ENCODE peak calls at places on chromosomes 11 and 22, in seven cellular contexts. F, T, A, N, E, S and Q are unnamed samples.

GRCh38 chr11:125950696-125951645 is 5.1 kb downstream of the VSIG10L2 start:
- DNase-seq in N (no peak), T (peak), S (no peak), F (no peak), E (no peak), A (no peak), Q (peak)

GRCh38 chr11:78010755-78011154 is 12.3 kb downstream of the KCTD14 start:
- DNase-seq in E (no peak), T (no peak), A (no peak), N (no peak), F (no peak), S (no peak), Q (no peak)

GRCh38 chr22:31561238-31561887 is 65.0 kb downstream of the SFI1 start:
- DNase-seq in F (no peak), N (peak), A (peak), E (peak), T (peak), S (peak), Q (peak)

GRCh38 chr22:39039306-39040126 is 1.1 kb upstream of the APOBEC3F start:
- DNase-seq in N (no peak), E (no peak), A (no peak), F (no peak), T (no peak), S (no peak), Q (no peak)

GRCh38 chr11:103354656-103355055 is 245.4 kb downstream of the DYNC2H1 start:
- DNase-seq in N (no peak), T (no peak), F (no peak), S (no peak), E (no peak), A (no peak), Q (no peak)

GRCh38 chr22:38718414-38718813 is 12.7 kb downstream of the GTPBP1 start:
- DNase-seq in N (no peak), T (peak), S (no peak), A (peak), E (no peak), F (no peak), Q (peak)

GRCh38 chr11:1041936-1042608 is 5.6 kb upstream of the MUC6 start:
- DNase-seq in N (no peak), E (no peak), F (no peak), T (peak), A (no peak), S (no peak), Q (peak)

GRCh38 chr11:18727499-18728236 is 1.7 kb upstream of the IGSF22 start:
- DNase-seq in S (no peak), N (no peak), T (peak), F (no peak), E (peak), A (peak), Q (peak)

GRCh38 chr11:84564180-84564866 is 1062.8 kb downstream of the DLG2 start:
- DNase-seq in T (peak), A (peak), E (peak), F (no peak), N (no peak), S (no peak), Q (peak)

GRCh38 chr11:68040957-68041591 is 2.2 kb downstream of the TCIRG1 start:
- DNase-seq in E (no peak), S (no peak), A (no peak), N (no peak), T (peak), F (no peak), Q (no peak)

GRCh38 chr22:27238935-27239510 is 562.5 kb downstream of the MN1 start:
- DNase-seq in N (no peak), A (no peak), F (no peak), S (no peak), E (no peak), T (peak), Q (peak)

GRCh38 chr11:108902027-108902469 is 237.2 kb downstream of the DDX10 start:
- DNase-seq in N (no peak), F (no peak), A (no peak), E (no peak), T (no peak), S (no peak), Q (no peak)

GRCh38 chr11:34140149-34140548 is 34.7 kb downstream of the NAT10 start:
- DNase-seq in A (no peak), S (no peak), N (no peak), E (no peak), T (no peak), F (no peak), Q (no peak)

GRCh38 chr11:111992456-111992855 is 32.8 kb upstream of the DLAT start:
- DNase-seq in E (no peak), A (no peak), S (no peak), N (no peak), T (no peak), F (no peak), Q (no peak)

GRCh38 chr11:71212871-71213559 is 39.4 kb downstream of the SHANK2 start:
- DNase-seq in N (no peak), T (no peak), S (no peak), E (no peak), A (no peak), F (no peak), Q (no peak)

GRCh38 chr11:120130176-120130980 is 7.5 kb downstream of the TRIM29 start:
- DNase-seq in S (no peak), F (peak), N (no peak), A (no peak), E (no peak), T (no peak), Q (no peak)

GRCh38 chr22:28172948-28173360 is 253.9 kb upstream of the PITPNB start:
- DNase-seq in S (no peak), T (no peak), E (no peak), A (peak), N (peak), F (no peak), Q (no peak)

GRCh38 chr11:11281626-11282025 is 71.4 kb downstream of the CSNK2A3 start:
- DNase-seq in E (no peak), N (no peak), A (no peak), T (no peak), S (no peak), F (no peak), Q (no peak)